ENCODE peak calls at places on chromosome 9, in eight cellular contexts. O, H, X, K, P, B, T and W are unnamed samples.
A peak's percentile ranks its signal among the peaks of the same experiment; 100 is the strongest.

GRCh38 chr9:98357921-98358535 is 102.6 kb upstream of the TBC1D2 start:
- DNase-seq in O (no peak), H (no peak), X (no peak), K (no peak), P (no peak), B (no peak), T (no peak), W (no peak)

GRCh38 chr9:14554866-14555265 is 138.4 kb downstream of the ZDHHC21 start:
- DNase-seq in O (no peak), H (no peak), X (no peak), K (no peak), P (no peak), B (no peak), T (no peak), W (no peak)

GRCh38 chr9:35510745-35511428 is 21.0 kb downstream of the RUSC2 start:
- DNase-seq in O (no peak), H (peak; percentile 95), X (no peak), K (no peak), P (no peak), B (no peak), T (no peak), W (no peak)

GRCh38 chr9:95073042-95073607 is 244.4 kb downstream of the FANCC start:
- DNase-seq in O (no peak), H (no peak), X (no peak), K (no peak), P (no peak), B (peak; percentile 73), T (peak; percentile 35), W (no peak)

GRCh38 chr9:70630971-70631370 is 216.5 kb upstream of the KLF9 start:
- DNase-seq in O (no peak), H (no peak), X (no peak), K (no peak), P (no peak), B (no peak), T (no peak), W (no peak)

GRCh38 chr9:108743901-108744371 is 111.8 kb downstream of the ACTL7B start:
- DNase-seq in O (no peak), H (no peak), X (peak; percentile 24), K (no peak), P (peak; percentile 68), B (no peak), T (no peak), W (no peak)

GRCh38 chr9:79210541-79211243 is 361.1 kb upstream of the TLE4 start:
- DNase-seq in O (no peak), H (no peak), X (no peak), K (no peak), P (no peak), B (no peak), T (no peak), W (no peak)

GRCh38 chr9:83384214-83384613 is 154.0 kb downstream of the FRMD3 start:
- DNase-seq in O (no peak), H (no peak), X (no peak), K (peak; percentile 46), P (peak; percentile 23), B (no peak), T (no peak), W (no peak)

GRCh38 chr9:134069536-134070399 is 1.9 kb upstream of the BRD3 start:
- DNase-seq in O (no peak), H (no peak), X (no peak), K (no peak), P (no peak), B (peak; percentile 20), T (no peak), W (no peak)

GRCh38 chr9:20353931-20354652 is 268.2 kb downstream of the MLLT3 start:
- DNase-seq in O (no peak), H (no peak), X (no peak), K (no peak), P (no peak), B (no peak), T (no peak), W (no peak)

GRCh38 chr9:117411547-117411946 is 3.3 kb downstream of the ASTN2 start:
- DNase-seq in O (peak; percentile 43), H (no peak), X (no peak), K (peak; percentile 10), P (peak; percentile 79), B (peak; percentile 80), T (peak; percentile 79), W (no peak)

GRCh38 chr9:130263601-130264413 is 1.8 kb upstream of the HMCN2 start:
- DNase-seq in O (no peak), H (peak; percentile 76), X (peak; percentile 3), K (no peak), P (no peak), B (no peak), T (no peak), W (no peak)

GRCh38 chr9:109108318-109108717 is 11.4 kb downstream of the TMEM245 start:
- DNase-seq in O (no peak), H (no peak), X (no peak), K (no peak), P (no peak), B (no peak), T (no peak), W (no peak)

GRCh38 chr9:107208121-107208520 is 75.0 kb upstream of the RAD23B start:
- DNase-seq in O (no peak), H (no peak), X (no peak), K (no peak), P (no peak), B (no peak), T (no peak), W (no peak)

GRCh38 chr9:61671276-61671973 is 481.6 kb downstream of the SPATA31A7 start:
- DNase-seq in O (no peak), H (peak; percentile 79), X (no peak), K (no peak), P (no peak), B (peak; percentile 8), T (no peak), W (no peak)

GRCh38 chr9:69470186-69470977 is 145.4 kb downstream of the ENTREP1 start:
- DNase-seq in O (no peak), H (no peak), X (no peak), K (no peak), P (no peak), B (no peak), T (no peak), W (no peak)

GRCh38 chr9:75146229-75146628 is 57.9 kb downstream of the OSTF1 start:
- DNase-seq in O (no peak), H (no peak), X (no peak), K (no peak), P (no peak), B (no peak), T (no peak), W (no peak)

GRCh38 chr9:34437006-34437925 is 21.1 kb downstream of the FAM219A start:
- DNase-seq in O (peak; percentile 19), H (no peak), X (no peak), K (peak; percentile 71), P (peak; percentile 58), B (peak; percentile 67), T (peak; percentile 56), W (peak; percentile 36)

GRCh38 chr9:36963356-36963755 is 70.7 kb downstream of the PAX5 start:
- DNase-seq in O (no peak), H (peak; percentile 60), X (no peak), K (no peak), P (no peak), B (peak; percentile 14), T (no peak), W (no peak)

GRCh38 chr9:137723396-137724113 is 104.8 kb downstream of the EHMT1 start:
- DNase-seq in O (no peak), H (no peak), X (no peak), K (no peak), P (no peak), B (no peak), T (no peak), W (no peak)

GRCh38 chr9:14627513-14627912 is 65.7 kb downstream of the ZDHHC21 start:
- DNase-seq in O (no peak), H (no peak), X (no peak), K (peak; percentile 100), P (no peak), B (no peak), T (no peak), W (no peak)

GRCh38 chr9:29078063-29078660 is 1504.9 kb upstream of the C9orf72 start:
- DNase-seq in O (no peak), H (no peak), X (peak; percentile 14), K (no peak), P (no peak), B (no peak), T (no peak), W (no peak)

GRCh38 chr9:76180541-76180940 is 213.7 kb downstream of the RFK start:
- DNase-seq in O (no peak), H (no peak), X (no peak), K (no peak), P (no peak), B (no peak), T (no peak), W (no peak)

GRCh38 chr9:97633859-97634485 is 351 bp downstream of the NCBP1 start:
- DNase-seq in O (no peak), H (no peak), X (no peak), K (no peak), P (no peak), B (no peak), T (no peak), W (no peak)

GRCh38 chr9:72675586-72675985 is 154.2 kb downstream of the TMC1 start:
- DNase-seq in O (no peak), H (no peak), X (peak; percentile 49), K (no peak), P (no peak), B (no peak), T (no peak), W (no peak)

GRCh38 chr9:99326112-99326916 is 104.2 kb downstream of the SEC61B start:
- DNase-seq in O (no peak), H (no peak), X (no peak), K (no peak), P (no peak), B (peak; percentile 39), T (no peak), W (no peak)

GRCh38 chr9:107744873-107745272 is 255.3 kb upstream of the KLF4 start:
- DNase-seq in O (no peak), H (no peak), X (no peak), K (no peak), P (no peak), B (no peak), T (no peak), W (no peak)

GRCh38 chr9:84296146-84296843 is 44.3 kb downstream of the SLC28A3 start:
- DNase-seq in O (no peak), H (no peak), X (peak; percentile 33), K (no peak), P (no peak), B (no peak), T (no peak), W (no peak)

GRCh38 chr9:126461029-126461428 is 134.4 kb downstream of the MVB12B start:
- DNase-seq in O (no peak), H (no peak), X (no peak), K (no peak), P (no peak), B (peak; percentile 30), T (no peak), W (no peak)

GRCh38 chr9:135478858-135479468 is 619 bp upstream of the PPP1R26 start:
- DNase-seq in O (peak; percentile 38), H (no peak), X (no peak), K (no peak), P (no peak), B (peak; percentile 54), T (peak; percentile 37), W (no peak)

GRCh38 chr9:81565609-81566008 is 123.7 kb downstream of the TLE1 start:
- DNase-seq in O (no peak), H (no peak), X (no peak), K (no peak), P (no peak), B (no peak), T (no peak), W (no peak)

GRCh38 chr9:7212101-7212500 is 454.3 kb downstream of the KDM4C start:
- DNase-seq in O (no peak), H (no peak), X (no peak), K (no peak), P (no peak), B (no peak), T (no peak), W (no peak)

GRCh38 chr9:119839888-119840287 is 470.7 kb upstream of the BRINP1 start:
- DNase-seq in O (no peak), H (no peak), X (no peak), K (no peak), P (no peak), B (no peak), T (no peak), W (no peak)

GRCh38 chr9:89778100-89779085 is 173.6 kb downstream of the GADD45G start:
- DNase-seq in O (no peak), H (peak; percentile 58), X (no peak), K (no peak), P (no peak), B (no peak), T (no peak), W (no peak)